ENCODE peak calls at places on chromosomes 3 and 15, in four cellular contexts. One of them, this sample, is unnamed.

GRCh38 chr15:50676799-50677483 is 9.7 kb downstream of the TRPM7 start:
- DNase-seq in mucosa of gallbladder: no peak
- DNase-seq in T follicular helper cell: no peak
- DNase-seq in stimulated activated CD4-positive, alpha-beta T cell treated with anti-CD3 and anti-CD28 coated beads, Interleukin-12 subunit alpha, Interleukin-12 subunit beta, amount 100 ng/mL, for 4 hours: no peak
- DNase-seq in this sample: no peak

GRCh38 chr3:79056498-79056897 is 711.3 kb downstream of the ROBO1 start:
- DNase-seq in mucosa of gallbladder: no peak
- DNase-seq in T follicular helper cell: no peak
- DNase-seq in stimulated activated CD4-positive, alpha-beta T cell treated with anti-CD3 and anti-CD28 coated beads, Interleukin-12 subunit alpha, Interleukin-12 subunit beta, amount 100 ng/mL, for 4 hours: no peak
- DNase-seq in this sample: no peak

GRCh38 chr3:185983495-185984141 is 45.8 kb upstream of the TRA2B start:
- DNase-seq in mucosa of gallbladder: peak; percentile 77
- DNase-seq in T follicular helper cell: peak; percentile 32
- DNase-seq in stimulated activated CD4-positive, alpha-beta T cell treated with anti-CD3 and anti-CD28 coated beads, Interleukin-12 subunit alpha, Interleukin-12 subunit beta, amount 100 ng/mL, for 4 hours: peak; percentile 46
- DNase-seq in this sample: peak; percentile 50

GRCh38 chr3:159764211-159765024 is 224.2 kb upstream of the IL12A start:
- DNase-seq in mucosa of gallbladder: no peak
- DNase-seq in T follicular helper cell: no peak
- DNase-seq in stimulated activated CD4-positive, alpha-beta T cell treated with anti-CD3 and anti-CD28 coated beads, Interleukin-12 subunit alpha, Interleukin-12 subunit beta, amount 100 ng/mL, for 4 hours: no peak
- DNase-seq in this sample: no peak

GRCh38 chr15:78811124-78811824 is at the start of gene ADAMTS7:
- DNase-seq in mucosa of gallbladder: peak; percentile 55
- DNase-seq in T follicular helper cell: peak; percentile 25
- DNase-seq in stimulated activated CD4-positive, alpha-beta T cell treated with anti-CD3 and anti-CD28 coated beads, Interleukin-12 subunit alpha, Interleukin-12 subunit beta, amount 100 ng/mL, for 4 hours: peak; percentile 49
- DNase-seq in this sample: peak; percentile 42

GRCh38 chr3:134039161-134039862 is 9.6 kb upstream of the SLCO2A1 start:
- DNase-seq in mucosa of gallbladder: peak; percentile 67
- DNase-seq in T follicular helper cell: no peak
- DNase-seq in stimulated activated CD4-positive, alpha-beta T cell treated with anti-CD3 and anti-CD28 coated beads, Interleukin-12 subunit alpha, Interleukin-12 subunit beta, amount 100 ng/mL, for 4 hours: no peak
- DNase-seq in this sample: no peak

GRCh38 chr3:4680881-4681300 is 187.7 kb downstream of the ITPR1 start:
- DNase-seq in mucosa of gallbladder: no peak
- DNase-seq in T follicular helper cell: no peak
- DNase-seq in stimulated activated CD4-positive, alpha-beta T cell treated with anti-CD3 and anti-CD28 coated beads, Interleukin-12 subunit alpha, Interleukin-12 subunit beta, amount 100 ng/mL, for 4 hours: no peak
- DNase-seq in this sample: no peak

GRCh38 chr15:70569139-70569717 is 194.1 kb downstream of the UACA start:
- DNase-seq in mucosa of gallbladder: peak; percentile 37
- DNase-seq in T follicular helper cell: no peak
- DNase-seq in stimulated activated CD4-positive, alpha-beta T cell treated with anti-CD3 and anti-CD28 coated beads, Interleukin-12 subunit alpha, Interleukin-12 subunit beta, amount 100 ng/mL, for 4 hours: no peak
- DNase-seq in this sample: no peak

GRCh38 chr15:57732526-57733331 is 26.2 kb downstream of the POLR2M start:
- DNase-seq in mucosa of gallbladder: peak; percentile 57
- DNase-seq in T follicular helper cell: peak; percentile 4
- DNase-seq in stimulated activated CD4-positive, alpha-beta T cell treated with anti-CD3 and anti-CD28 coated beads, Interleukin-12 subunit alpha, Interleukin-12 subunit beta, amount 100 ng/mL, for 4 hours: peak; percentile 30
- DNase-seq in this sample: peak; percentile 26

GRCh38 chr15:95884276-95884675 is 446.2 kb upstream of the NR2F2 start:
- DNase-seq in mucosa of gallbladder: no peak
- DNase-seq in T follicular helper cell: no peak
- DNase-seq in stimulated activated CD4-positive, alpha-beta T cell treated with anti-CD3 and anti-CD28 coated beads, Interleukin-12 subunit alpha, Interleukin-12 subunit beta, amount 100 ng/mL, for 4 hours: no peak
- DNase-seq in this sample: no peak

GRCh38 chr15:60390231-60390630 is 7.6 kb downstream of the ANXA2 start:
- DNase-seq in mucosa of gallbladder: no peak
- DNase-seq in T follicular helper cell: no peak
- DNase-seq in stimulated activated CD4-positive, alpha-beta T cell treated with anti-CD3 and anti-CD28 coated beads, Interleukin-12 subunit alpha, Interleukin-12 subunit beta, amount 100 ng/mL, for 4 hours: no peak
- DNase-seq in this sample: no peak

GRCh38 chr15:36265422-36265821 is 314.0 kb upstream of the CDIN1 start:
- DNase-seq in mucosa of gallbladder: no peak
- DNase-seq in T follicular helper cell: no peak
- DNase-seq in stimulated activated CD4-positive, alpha-beta T cell treated with anti-CD3 and anti-CD28 coated beads, Interleukin-12 subunit alpha, Interleukin-12 subunit beta, amount 100 ng/mL, for 4 hours: no peak
- DNase-seq in this sample: no peak

GRCh38 chr15:65110676-65111292 is 4.2 kb downstream of the UBAP1L start:
- DNase-seq in mucosa of gallbladder: no peak
- DNase-seq in T follicular helper cell: no peak
- DNase-seq in stimulated activated CD4-positive, alpha-beta T cell treated with anti-CD3 and anti-CD28 coated beads, Interleukin-12 subunit alpha, Interleukin-12 subunit beta, amount 100 ng/mL, for 4 hours: no peak
- DNase-seq in this sample: no peak

GRCh38 chr3:131091768-131092167 is 65.1 kb downstream of the NEK11 start:
- DNase-seq in mucosa of gallbladder: no peak
- DNase-seq in T follicular helper cell: no peak
- DNase-seq in stimulated activated CD4-positive, alpha-beta T cell treated with anti-CD3 and anti-CD28 coated beads, Interleukin-12 subunit alpha, Interleukin-12 subunit beta, amount 100 ng/mL, for 4 hours: no peak
- DNase-seq in this sample: no peak

GRCh38 chr3:124610130-124610529 is 120.1 kb upstream of the UMPS start:
- DNase-seq in mucosa of gallbladder: no peak
- DNase-seq in T follicular helper cell: no peak
- DNase-seq in stimulated activated CD4-positive, alpha-beta T cell treated with anti-CD3 and anti-CD28 coated beads, Interleukin-12 subunit alpha, Interleukin-12 subunit beta, amount 100 ng/mL, for 4 hours: no peak
- DNase-seq in this sample: no peak

GRCh38 chr15:96270581-96271172 is 59.8 kb upstream of the NR2F2 start:
- DNase-seq in mucosa of gallbladder: no peak
- DNase-seq in T follicular helper cell: no peak
- DNase-seq in stimulated activated CD4-positive, alpha-beta T cell treated with anti-CD3 and anti-CD28 coated beads, Interleukin-12 subunit alpha, Interleukin-12 subunit beta, amount 100 ng/mL, for 4 hours: no peak
- DNase-seq in this sample: no peak

GRCh38 chr3:117139681-117140080 is 430.1 kb downstream of the TUSC7 start:
- DNase-seq in mucosa of gallbladder: no peak
- DNase-seq in T follicular helper cell: no peak
- DNase-seq in stimulated activated CD4-positive, alpha-beta T cell treated with anti-CD3 and anti-CD28 coated beads, Interleukin-12 subunit alpha, Interleukin-12 subunit beta, amount 100 ng/mL, for 4 hours: no peak
- DNase-seq in this sample: no peak

GRCh38 chr15:26214290-26214689 is 351.2 kb upstream of the ATP10A start:
- DNase-seq in mucosa of gallbladder: no peak
- DNase-seq in T follicular helper cell: no peak
- DNase-seq in stimulated activated CD4-positive, alpha-beta T cell treated with anti-CD3 and anti-CD28 coated beads, Interleukin-12 subunit alpha, Interleukin-12 subunit beta, amount 100 ng/mL, for 4 hours: no peak
- DNase-seq in this sample: no peak

GRCh38 chr3:28317438-28318022 is 31.0 kb upstream of the ZCWPW2 start:
- DNase-seq in mucosa of gallbladder: peak; percentile 19
- DNase-seq in T follicular helper cell: no peak
- DNase-seq in stimulated activated CD4-positive, alpha-beta T cell treated with anti-CD3 and anti-CD28 coated beads, Interleukin-12 subunit alpha, Interleukin-12 subunit beta, amount 100 ng/mL, for 4 hours: no peak
- DNase-seq in this sample: peak; percentile 8

GRCh38 chr3:24947103-24947502 is 452.5 kb upstream of the THRB start:
- DNase-seq in mucosa of gallbladder: no peak
- DNase-seq in T follicular helper cell: no peak
- DNase-seq in stimulated activated CD4-positive, alpha-beta T cell treated with anti-CD3 and anti-CD28 coated beads, Interleukin-12 subunit alpha, Interleukin-12 subunit beta, amount 100 ng/mL, for 4 hours: no peak
- DNase-seq in this sample: no peak

GRCh38 chr3:17841190-17841828 is 98.9 kb upstream of the TBC1D5 start:
- DNase-seq in mucosa of gallbladder: peak; percentile 60
- DNase-seq in T follicular helper cell: peak; percentile 48
- DNase-seq in stimulated activated CD4-positive, alpha-beta T cell treated with anti-CD3 and anti-CD28 coated beads, Interleukin-12 subunit alpha, Interleukin-12 subunit beta, amount 100 ng/mL, for 4 hours: peak; percentile 72
- DNase-seq in this sample: peak; percentile 59

GRCh38 chr3:4712109-4712508 is 219.0 kb downstream of the ITPR1 start:
- DNase-seq in mucosa of gallbladder: no peak
- DNase-seq in T follicular helper cell: no peak
- DNase-seq in stimulated activated CD4-positive, alpha-beta T cell treated with anti-CD3 and anti-CD28 coated beads, Interleukin-12 subunit alpha, Interleukin-12 subunit beta, amount 100 ng/mL, for 4 hours: no peak
- DNase-seq in this sample: no peak

GRCh38 chr15:101232677-101233076 is 19.2 kb downstream of the CHSY1 start:
- DNase-seq in mucosa of gallbladder: no peak
- DNase-seq in T follicular helper cell: no peak
- DNase-seq in stimulated activated CD4-positive, alpha-beta T cell treated with anti-CD3 and anti-CD28 coated beads, Interleukin-12 subunit alpha, Interleukin-12 subunit beta, amount 100 ng/mL, for 4 hours: no peak
- DNase-seq in this sample: no peak

GRCh38 chr15:80234883-80235282 is 17.1 kb downstream of the CTXND1 start:
- DNase-seq in mucosa of gallbladder: no peak
- DNase-seq in T follicular helper cell: peak; percentile 12
- DNase-seq in stimulated activated CD4-positive, alpha-beta T cell treated with anti-CD3 and anti-CD28 coated beads, Interleukin-12 subunit alpha, Interleukin-12 subunit beta, amount 100 ng/mL, for 4 hours: peak; percentile 34
- DNase-seq in this sample: peak; percentile 6